ENCODE peak calls at places on chromosome X, in ten cellular contexts. One of them, this sample, is unnamed.

GRCh38 chrX:125522752-125523151 is 203.1 kb downstream of the TEX13C start:
- DNase-seq in transverse colon: no peak
- DNase-seq in H1: no peak
- DNase-seq in PC-9: no peak
- DNase-seq in CD8-positive, alpha-beta T cell: no peak
- DNase-seq in body of pancreas: no peak
- DNase-seq in pancreas: no peak
- DNase-seq in PC-3: no peak
- DNase-seq in gastrocnemius medialis: no peak
- DNase-seq in astrocyte: no peak
- DNase-seq in this sample: no peak

GRCh38 chrX:8323356-8323755 is 141.3 kb upstream of the VCX3B start:
- DNase-seq in transverse colon: no peak
- DNase-seq in H1: no peak
- DNase-seq in PC-9: no peak
- DNase-seq in CD8-positive, alpha-beta T cell: no peak
- DNase-seq in body of pancreas: no peak
- DNase-seq in pancreas: no peak
- DNase-seq in PC-3: peak
- DNase-seq in gastrocnemius medialis: no peak
- DNase-seq in astrocyte: no peak
- DNase-seq in this sample: peak

GRCh38 chrX:15908891-15909290 is 54.3 kb upstream of the AP1S2 start:
- DNase-seq in transverse colon: no peak
- DNase-seq in H1: no peak
- DNase-seq in PC-9: no peak
- DNase-seq in CD8-positive, alpha-beta T cell: no peak
- DNase-seq in body of pancreas: no peak
- DNase-seq in pancreas: no peak
- DNase-seq in PC-3: no peak
- DNase-seq in gastrocnemius medialis: no peak
- DNase-seq in astrocyte: no peak
- DNase-seq in this sample: no peak

GRCh38 chrX:13428055-13428786 is 108.4 kb upstream of the ATXN3L start:
- DNase-seq in transverse colon: no peak
- DNase-seq in H1: no peak
- DNase-seq in PC-9: peak
- DNase-seq in CD8-positive, alpha-beta T cell: no peak
- DNase-seq in body of pancreas: peak
- DNase-seq in pancreas: no peak
- DNase-seq in PC-3: peak
- DNase-seq in gastrocnemius medialis: no peak
- DNase-seq in astrocyte: peak
- DNase-seq in this sample: no peak

GRCh38 chrX:9690046-9690445 is 75.6 kb downstream of the GPR143 start:
- DNase-seq in transverse colon: no peak
- DNase-seq in H1: no peak
- DNase-seq in PC-9: no peak
- DNase-seq in CD8-positive, alpha-beta T cell: no peak
- DNase-seq in body of pancreas: no peak
- DNase-seq in pancreas: no peak
- DNase-seq in PC-3: no peak
- DNase-seq in gastrocnemius medialis: no peak
- DNase-seq in astrocyte: no peak
- DNase-seq in this sample: no peak

GRCh38 chrX:70452143-70452733 is 7.6 kb downstream of the DLG3 start:
- DNase-seq in transverse colon: peak
- DNase-seq in H1: no peak
- DNase-seq in PC-9: peak
- DNase-seq in CD8-positive, alpha-beta T cell: peak
- DNase-seq in body of pancreas: peak
- DNase-seq in pancreas: peak
- DNase-seq in PC-3: peak
- DNase-seq in gastrocnemius medialis: no peak
- DNase-seq in astrocyte: no peak
- DNase-seq in this sample: peak

GRCh38 chrX:119095936-119096335 is 23.1 kb downstream of the CT47C1 start:
- DNase-seq in transverse colon: no peak
- DNase-seq in H1: no peak
- DNase-seq in PC-9: no peak
- DNase-seq in CD8-positive, alpha-beta T cell: no peak
- DNase-seq in body of pancreas: no peak
- DNase-seq in pancreas: no peak
- DNase-seq in PC-3: peak
- DNase-seq in gastrocnemius medialis: no peak
- DNase-seq in astrocyte: no peak
- DNase-seq in this sample: no peak

GRCh38 chrX:109626637-109627036 is 1.7 kb upstream of the KCNE5 start:
- DNase-seq in transverse colon: no peak
- DNase-seq in H1: no peak
- DNase-seq in PC-9: no peak
- DNase-seq in CD8-positive, alpha-beta T cell: no peak
- DNase-seq in body of pancreas: no peak
- DNase-seq in pancreas: no peak
- DNase-seq in PC-3: no peak
- DNase-seq in gastrocnemius medialis: no peak
- DNase-seq in astrocyte: no peak
- DNase-seq in this sample: no peak

GRCh38 chrX:47690175-47690574 is 31.2 kb upstream of the UXT start:
- DNase-seq in transverse colon: no peak
- DNase-seq in H1: no peak
- DNase-seq in PC-9: no peak
- DNase-seq in CD8-positive, alpha-beta T cell: no peak
- DNase-seq in body of pancreas: no peak
- DNase-seq in pancreas: no peak
- DNase-seq in PC-3: no peak
- DNase-seq in gastrocnemius medialis: no peak
- DNase-seq in astrocyte: no peak
- DNase-seq in this sample: no peak

GRCh38 chrX:139204576-139204902 is 326.0 kb upstream of the F9 start:
- DNase-seq in transverse colon: no peak
- DNase-seq in H1: no peak
- DNase-seq in PC-9: no peak
- DNase-seq in CD8-positive, alpha-beta T cell: no peak
- DNase-seq in body of pancreas: no peak
- DNase-seq in pancreas: no peak
- DNase-seq in PC-3: no peak
- DNase-seq in gastrocnemius medialis: no peak
- DNase-seq in astrocyte: no peak
- DNase-seq in this sample: no peak

GRCh38 chrX:135194684-135195083 is 23.5 kb upstream of the CT55 start:
- DNase-seq in transverse colon: no peak
- DNase-seq in H1: peak
- DNase-seq in PC-9: no peak
- DNase-seq in CD8-positive, alpha-beta T cell: no peak
- DNase-seq in body of pancreas: no peak
- DNase-seq in pancreas: no peak
- DNase-seq in PC-3: no peak
- DNase-seq in gastrocnemius medialis: no peak
- DNase-seq in astrocyte: no peak
- DNase-seq in this sample: no peak

GRCh38 chrX:137033774-137034507 is at the start of gene GPR101:
- DNase-seq in transverse colon: no peak
- DNase-seq in H1: no peak
- DNase-seq in PC-9: no peak
- DNase-seq in CD8-positive, alpha-beta T cell: no peak
- DNase-seq in body of pancreas: no peak
- DNase-seq in pancreas: no peak
- DNase-seq in PC-3: no peak
- DNase-seq in gastrocnemius medialis: no peak
- DNase-seq in astrocyte: no peak
- DNase-seq in this sample: no peak

GRCh38 chrX:137031039-137031438 is 2.8 kb downstream of the GPR101 start:
- DNase-seq in transverse colon: no peak
- DNase-seq in H1: no peak
- DNase-seq in PC-9: no peak
- DNase-seq in CD8-positive, alpha-beta T cell: no peak
- DNase-seq in body of pancreas: no peak
- DNase-seq in pancreas: no peak
- DNase-seq in PC-3: no peak
- DNase-seq in gastrocnemius medialis: no peak
- DNase-seq in astrocyte: no peak
- DNase-seq in this sample: no peak

GRCh38 chrX:137032841-137033773 is 688 bp downstream of the GPR101 start:
- DNase-seq in transverse colon: no peak
- DNase-seq in H1: no peak
- DNase-seq in PC-9: no peak
- DNase-seq in CD8-positive, alpha-beta T cell: no peak
- DNase-seq in body of pancreas: no peak
- DNase-seq in pancreas: no peak
- DNase-seq in PC-3: no peak
- DNase-seq in gastrocnemius medialis: no peak
- DNase-seq in astrocyte: no peak
- DNase-seq in this sample: no peak

GRCh38 chrX:137031517-137032377 is 2.0 kb downstream of the GPR101 start:
- DNase-seq in transverse colon: peak
- DNase-seq in H1: no peak
- DNase-seq in PC-9: no peak
- DNase-seq in CD8-positive, alpha-beta T cell: no peak
- DNase-seq in body of pancreas: no peak
- DNase-seq in pancreas: no peak
- DNase-seq in PC-3: peak
- DNase-seq in gastrocnemius medialis: no peak
- DNase-seq in astrocyte: peak
- DNase-seq in this sample: no peak

GRCh38 chrX:137032378-137032694 is 1.5 kb downstream of the GPR101 start:
- DNase-seq in transverse colon: no peak
- DNase-seq in H1: no peak
- DNase-seq in PC-9: no peak
- DNase-seq in CD8-positive, alpha-beta T cell: no peak
- DNase-seq in body of pancreas: no peak
- DNase-seq in pancreas: no peak
- DNase-seq in PC-3: no peak
- DNase-seq in gastrocnemius medialis: no peak
- DNase-seq in astrocyte: no peak
- DNase-seq in this sample: no peak
- H3K4me3 ChIP-seq in transverse colon: peak
- H3K4me3 ChIP-seq in H1: peak
- H3K4me3 ChIP-seq in PC-9: no peak
- H3K4me3 ChIP-seq in CD8-positive, alpha-beta T cell: peak
- H3K4me3 ChIP-seq in body of pancreas: no peak
- H3K4me3 ChIP-seq in pancreas: no peak
- H3K4me3 ChIP-seq in PC-3: peak
- H3K4me3 ChIP-seq in gastrocnemius medialis: peak
- H3K4me3 ChIP-seq in astrocyte: peak
- H3K4me3 ChIP-seq in this sample: peak

GRCh38 chrX:124018031-124018430 is 56.5 kb downstream of the STAG2 start:
- DNase-seq in transverse colon: no peak
- DNase-seq in H1: no peak
- DNase-seq in PC-9: no peak
- DNase-seq in CD8-positive, alpha-beta T cell: no peak
- DNase-seq in body of pancreas: no peak
- DNase-seq in pancreas: no peak
- DNase-seq in PC-3: peak
- DNase-seq in gastrocnemius medialis: no peak
- DNase-seq in astrocyte: no peak
- DNase-seq in this sample: no peak
- TF ChIP-seq CTCF in transverse colon: no peak
- TF ChIP-seq CTCF in H1: no peak
- TF ChIP-seq CTCF in PC-9: no peak
- TF ChIP-seq CTCF in CD8-positive, alpha-beta T cell: no peak
- TF ChIP-seq CTCF in body of pancreas: peak
- TF ChIP-seq CTCF in pancreas: no peak
- TF ChIP-seq CTCF in PC-3: peak
- TF ChIP-seq CTCF in gastrocnemius medialis: no peak
- TF ChIP-seq CTCF in astrocyte: no peak
- TF ChIP-seq CTCF in this sample: no peak

GRCh38 chrX:57900961-57901360 is 9.3 kb downstream of the ZXDA start:
- DNase-seq in transverse colon: no peak
- DNase-seq in H1: no peak
- DNase-seq in PC-9: no peak
- DNase-seq in CD8-positive, alpha-beta T cell: no peak
- DNase-seq in body of pancreas: no peak
- DNase-seq in pancreas: no peak
- DNase-seq in PC-3: peak
- DNase-seq in gastrocnemius medialis: no peak
- DNase-seq in astrocyte: peak
- DNase-seq in this sample: no peak
- H3K27ac ChIP-seq in transverse colon: peak
- H3K27ac ChIP-seq in H1: no peak
- H3K27ac ChIP-seq in PC-9: no peak
- H3K27ac ChIP-seq in CD8-positive, alpha-beta T cell: no peak
- H3K27ac ChIP-seq in body of pancreas: no peak
- H3K27ac ChIP-seq in pancreas: no peak
- H3K27ac ChIP-seq in PC-3: no peak
- H3K27ac ChIP-seq in gastrocnemius medialis: peak
- H3K27ac ChIP-seq in astrocyte: no peak
- H3K27ac ChIP-seq in this sample: peak

GRCh38 chrX:37997096-37997495 is 9.3 kb upstream of the SYTL5 start:
- DNase-seq in transverse colon: no peak
- DNase-seq in H1: no peak
- DNase-seq in PC-9: no peak
- DNase-seq in CD8-positive, alpha-beta T cell: no peak
- DNase-seq in body of pancreas: no peak
- DNase-seq in pancreas: no peak
- DNase-seq in PC-3: no peak
- DNase-seq in gastrocnemius medialis: no peak
- DNase-seq in astrocyte: no peak
- DNase-seq in this sample: no peak

GRCh38 chrX:37995428-37995827 is 10.9 kb upstream of the SYTL5 start:
- DNase-seq in transverse colon: no peak
- DNase-seq in H1: no peak
- DNase-seq in PC-9: no peak
- DNase-seq in CD8-positive, alpha-beta T cell: no peak
- DNase-seq in body of pancreas: no peak
- DNase-seq in pancreas: no peak
- DNase-seq in PC-3: no peak
- DNase-seq in gastrocnemius medialis: no peak
- DNase-seq in astrocyte: no peak
- DNase-seq in this sample: no peak

GRCh38 chrX:37998586-37999267 is 7.6 kb upstream of the SYTL5 start:
- DNase-seq in transverse colon: no peak
- DNase-seq in H1: no peak
- DNase-seq in PC-9: no peak
- DNase-seq in CD8-positive, alpha-beta T cell: no peak
- DNase-seq in body of pancreas: no peak
- DNase-seq in pancreas: no peak
- DNase-seq in PC-3: peak
- DNase-seq in gastrocnemius medialis: no peak
- DNase-seq in astrocyte: peak
- DNase-seq in this sample: no peak

GRCh38 chrX:38004046-38004445 is 2.3 kb upstream of the SYTL5 start:
- DNase-seq in transverse colon: no peak
- DNase-seq in H1: no peak
- DNase-seq in PC-9: no peak
- DNase-seq in CD8-positive, alpha-beta T cell: no peak
- DNase-seq in body of pancreas: no peak
- DNase-seq in pancreas: no peak
- DNase-seq in PC-3: no peak
- DNase-seq in gastrocnemius medialis: no peak
- DNase-seq in astrocyte: no peak
- DNase-seq in this sample: no peak

DNA sequence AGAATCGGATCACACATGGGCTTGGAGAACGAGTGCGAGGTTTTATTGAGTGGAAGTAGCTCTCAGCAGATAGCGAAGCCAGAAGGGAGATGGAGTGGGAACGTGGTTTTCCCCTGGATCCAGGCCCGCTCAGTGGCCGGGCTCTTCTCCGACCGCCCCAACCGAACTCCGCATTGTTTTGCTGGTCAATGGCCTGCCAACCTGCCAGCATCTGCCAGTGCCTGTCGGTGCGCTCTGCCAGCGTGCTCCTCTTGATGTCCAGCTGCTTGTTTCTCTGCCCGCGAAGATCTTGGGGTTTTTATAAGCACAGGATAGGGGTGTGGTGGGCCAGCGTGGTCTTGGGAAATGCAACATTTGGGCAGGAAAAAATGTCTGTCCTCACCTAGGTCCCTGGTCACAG is 5.6 kb upstream of the SYTL5 start:
- DNase-seq in transverse colon: no peak
- DNase-seq in H1: no peak
- DNase-seq in PC-9: no peak
- DNase-seq in CD8-positive, alpha-beta T cell: no peak
- DNase-seq in body of pancreas: no peak
- DNase-seq in pancreas: no peak
- DNase-seq in PC-3: no peak
- DNase-seq in gastrocnemius medialis: no peak
- DNase-seq in astrocyte: no peak
- DNase-seq in this sample: no peak
- H3K4me3 ChIP-seq in transverse colon: no peak
- H3K4me3 ChIP-seq in H1: no peak
- H3K4me3 ChIP-seq in PC-9: no peak
- H3K4me3 ChIP-seq in CD8-positive, alpha-beta T cell: no peak
- H3K4me3 ChIP-seq in body of pancreas: no peak
- H3K4me3 ChIP-seq in pancreas: no peak
- H3K4me3 ChIP-seq in PC-3: no peak
- H3K4me3 ChIP-seq in gastrocnemius medialis: no peak
- H3K4me3 ChIP-seq in astrocyte: no peak
- H3K4me3 ChIP-seq in this sample: no peak

This sample was measured in Peyer's patch.